ENCODE peak calls at places on chromosome 11, in six cellular contexts. K is T follicular helper cell, E is EH, N is omental fat pad, Q is NCI-H1092 treated with DMSO at 0.1 percent for 48 hours, Z is sciatic nerve. B is an unnamed sample.

GRCh38 chr11:119030029-119030328 is 698 bp downstream of the SLC37A4 start:
- DNase-seq in E (no peak), K (no peak), N (no peak), Z (no peak), Q (no peak), B (no peak)

GRCh38 chr11:57191308-57191707 is 9.6 kb downstream of the LRRC55 start:
- DNase-seq in Q (no peak), E (no peak), Z (no peak), K (no peak), N (no peak), B (no peak)

GRCh38 chr11:69500285-69501120 is 19.0 kb downstream of the LINC01488 start:
- DNase-seq in Z (peak; percentile 48), N (no peak), E (no peak), Q (no peak), K (no peak), B (no peak)

GRCh38 chr11:77308838-77309237 is 7.4 kb upstream of the GDPD4 start:
- DNase-seq in K (no peak), N (no peak), E (no peak), Z (no peak), Q (no peak), B (no peak)

GRCh38 chr11:44955019-44955738 is 4.5 kb upstream of the TP53I11 start:
- DNase-seq in K (no peak), Z (no peak), N (peak; percentile 40), E (peak; percentile 87), Q (no peak), B (no peak)

GRCh38 chr11:10941429-10941828 is 83.6 kb upstream of the ZBED5 start:
- DNase-seq in Z (no peak), K (no peak), N (no peak), E (no peak), Q (no peak), B (no peak)

GRCh38 chr11:111604392-111605009 is 2.3 kb downstream of the SIK2 start:
- DNase-seq in N (no peak), Q (peak; percentile 79), E (peak; percentile 40), Z (no peak), K (no peak), B (no peak)

GRCh38 chr11:19728436-19728835 is 15.8 kb downstream of the NAV2 start:
- DNase-seq in Q (no peak), N (no peak), K (no peak), E (peak; percentile 67), Z (no peak), B (no peak)

GRCh38 chr11:83572521-83572920 is 286.4 kb upstream of the CCDC90B start:
- DNase-seq in Q (no peak), Z (no peak), N (no peak), K (no peak), E (peak; percentile 51), B (no peak)

GRCh38 chr11:119678351-119678750 is 50.6 kb downstream of the NECTIN1 start:
- DNase-seq in K (no peak), E (no peak), N (no peak), Q (no peak), Z (no peak), B (no peak)

GRCh38 chr11:112961146-112961668 is at the start of gene NCAM1:
- DNase-seq in Q (peak; percentile 99), K (no peak), N (no peak), Z (peak; percentile 73), E (peak; percentile 58), B (no peak)

GRCh38 chr11:30313580-30313979 is 9.3 kb upstream of the ARL14EP start:
- DNase-seq in N (no peak), K (no peak), Z (no peak), Q (no peak), E (no peak), B (no peak)

GRCh38 chr11:113397821-113398220 is 10.2 kb downstream of the ANKK1 start:
- DNase-seq in N (no peak), Q (no peak), K (no peak), E (no peak), Z (no peak), B (no peak)

GRCh38 chr11:93267383-93267782 is 63.2 kb upstream of the DEUP1 start:
- DNase-seq in N (no peak), E (no peak), K (no peak), Z (no peak), Q (no peak), B (no peak)

GRCh38 chr11:108221401-108221800 is 1.0 kb downstream of the NPAT start:
- DNase-seq in K (no peak), Z (no peak), Q (peak; percentile 32), N (no peak), E (peak; percentile 45), B (no peak)

GRCh38 chr11:77999446-77999845 is 5.0 kb upstream of the INTS4 start:
- DNase-seq in Z (no peak), K (no peak), E (no peak), N (no peak), Q (peak; percentile 61), B (no peak)

GRCh38 chr11:60992842-60993409 is 21.4 kb downstream of the CD6 start:
- DNase-seq in E (no peak), Z (peak; percentile 25), K (no peak), N (no peak), Q (peak; percentile 18), B (no peak)

GRCh38 chr11:112082729-112083128 is 3.8 kb downstream of the TIMM8B start:
- DNase-seq in K (no peak), E (peak; percentile 50), N (no peak), Z (no peak), Q (no peak), B (no peak)

GRCh38 chr11:117733311-117733710 is 63.7 kb downstream of the DSCAML1 start:
- DNase-seq in Q (no peak), N (no peak), K (no peak), E (no peak), Z (no peak), B (no peak)

GRCh38 chr11:66956689-66957290 is 1.4 kb downstream of the PC start:
- DNase-seq in Z (no peak), N (no peak), Q (no peak), E (peak; percentile 79), K (no peak), B (no peak)

GRCh38 chr11:129287920-129288319 is 87.7 kb upstream of the BARX2 start:
- DNase-seq in Z (no peak), N (no peak), K (no peak), E (no peak), Q (no peak), B (no peak)

GRCh38 chr11:32213223-32213622 is 122.3 kb downstream of the RCN1 start:
- DNase-seq in N (no peak), E (peak; percentile 70), Z (no peak), K (no peak), Q (no peak), B (no peak)

GRCh38 chr11:73565804-73566203 is 32.1 kb downstream of the FAM168A start:
- DNase-seq in K (no peak), E (no peak), Q (no peak), Z (no peak), N (no peak), B (no peak)

GRCh38 chr11:117230981-117231636 is 764 bp downstream of the PCSK7 start:
- DNase-seq in N (no peak), Z (no peak), K (no peak), Q (no peak), E (no peak), B (no peak)

GRCh38 chr11:132177106-132177505 is 806.7 kb downstream of the NTM start:
- DNase-seq in K (no peak), Z (no peak), E (peak; percentile 69), Q (no peak), N (no peak), B (no peak)

GRCh38 chr11:109264128-109264527 is 157.9 kb upstream of the C11orf87 start:
- DNase-seq in Q (no peak), E (no peak), K (no peak), Z (no peak), N (no peak), B (no peak)

GRCh38 chr11:34988294-34989255 is 72.2 kb downstream of the PDHX start:
- DNase-seq in Z (no peak), E (peak; percentile 67), N (no peak), Q (no peak), K (no peak), B (no peak)

GRCh38 chr11:45665206-45665932 is at the start of gene CHST1:
- DNase-seq in E (peak; percentile 43), K (no peak), N (no peak), Q (peak; percentile 56), Z (no peak), B (no peak)

GRCh38 chr11:69013009-69013951 is at the start of gene MRGPRF:
- DNase-seq in N (peak; percentile 83), Z (peak; percentile 97), E (peak; percentile 94), K (no peak), Q (peak; percentile 33), B (no peak)

GRCh38 chr11:35990816-35991215 is 47.0 kb downstream of the LDLRAD3 start:
- DNase-seq in Q (no peak), E (no peak), K (no peak), N (no peak), Z (no peak), B (no peak)

GRCh38 chr11:112881461-112881860 is 79.8 kb upstream of the NCAM1 start:
- DNase-seq in Q (peak; percentile 96), N (no peak), K (no peak), E (peak; percentile 44), Z (peak; percentile 71), B (no peak)

B was measured in naive thymus-derived CD8-positive, alpha-beta T cell.